ENCODE peak calls at places on chromosomes 6 and 20, in eight cellular contexts. One of them, this sample, is unnamed.

GRCh38 chr6:64516393-64516792 is 880.8 kb downstream of the PHF3 start:
- DNase-seq in G401: no peak
- DNase-seq in ureter: no peak
- DNase-seq in HFFc6: no peak
- DNase-seq in H1: no peak
- DNase-seq in NCI-H460: no peak
- DNase-seq in MCF 10A: no peak
- DNase-seq in SK-MEL-5: no peak
- DNase-seq in this sample: no peak

GRCh38 chr20:703426-703825 is 27.8 kb upstream of the SCRT2 start:
- DNase-seq in HFFc6: no peak
- DNase-seq in ureter: no peak
- DNase-seq in SK-MEL-5: no peak
- DNase-seq in H1: no peak
- DNase-seq in MCF 10A: no peak
- DNase-seq in G401: no peak
- DNase-seq in NCI-H460: no peak
- DNase-seq in this sample: no peak

GRCh38 chr6:32815115-32815514 is 1.7 kb downstream of the HLA-DOB start:
- DNase-seq in ureter: no peak
- DNase-seq in NCI-H460: no peak
- DNase-seq in G401: no peak
- DNase-seq in SK-MEL-5: no peak
- DNase-seq in MCF 10A: no peak
- DNase-seq in HFFc6: no peak
- DNase-seq in H1: no peak
- DNase-seq in this sample: no peak

GRCh38 chr20:49340161-49340966 is 62.5 kb upstream of the ZNFX1 start:
- DNase-seq in G401: peak; percentile 78
- DNase-seq in HFFc6: peak; percentile 30
- DNase-seq in NCI-H460: no peak
- DNase-seq in H1: no peak
- DNase-seq in SK-MEL-5: no peak
- DNase-seq in MCF 10A: no peak
- DNase-seq in ureter: no peak
- DNase-seq in this sample: no peak

GRCh38 chr20:24639167-24639548 is 169.7 kb downstream of the SYNDIG1 start:
- DNase-seq in HFFc6: no peak
- DNase-seq in ureter: no peak
- DNase-seq in NCI-H460: no peak
- DNase-seq in G401: no peak
- DNase-seq in MCF 10A: no peak
- DNase-seq in H1: peak; percentile 41
- DNase-seq in SK-MEL-5: no peak
- DNase-seq in this sample: no peak

GRCh38 chr6:106000935-106001334 is 85.2 kb upstream of the PRDM1 start:
- DNase-seq in SK-MEL-5: no peak
- DNase-seq in HFFc6: no peak
- DNase-seq in MCF 10A: no peak
- DNase-seq in ureter: no peak
- DNase-seq in G401: no peak
- DNase-seq in H1: no peak
- DNase-seq in NCI-H460: no peak
- DNase-seq in this sample: no peak

GRCh38 chr6:36216559-36216958 is 20.0 kb downstream of the BRPF3 start:
- DNase-seq in SK-MEL-5: no peak
- DNase-seq in G401: no peak
- DNase-seq in NCI-H460: no peak
- DNase-seq in HFFc6: peak; percentile 41
- DNase-seq in ureter: no peak
- DNase-seq in H1: no peak
- DNase-seq in MCF 10A: peak; percentile 46
- DNase-seq in this sample: no peak

GRCh38 chr6:26329763-26330511 is 35.1 kb upstream of the BTN3A2 start:
- DNase-seq in SK-MEL-5: peak; percentile 85
- DNase-seq in NCI-H460: no peak
- DNase-seq in ureter: no peak
- DNase-seq in H1: peak; percentile 90
- DNase-seq in HFFc6: peak; percentile 64
- DNase-seq in MCF 10A: peak; percentile 73
- DNase-seq in G401: peak; percentile 62
- DNase-seq in this sample: peak; percentile 60

GRCh38 chr6:3294921-3295871 is 36.4 kb downstream of the PSMG4 start:
- DNase-seq in G401: peak; percentile 72
- DNase-seq in NCI-H460: no peak
- DNase-seq in HFFc6: no peak
- DNase-seq in H1: no peak
- DNase-seq in MCF 10A: no peak
- DNase-seq in ureter: no peak
- DNase-seq in SK-MEL-5: peak; percentile 46
- DNase-seq in this sample: peak; percentile 75

GRCh38 chr6:139373154-139373927 is 1.1 kb downstream of the CITED2 start:
- DNase-seq in G401: peak; percentile 60
- DNase-seq in ureter: peak; percentile 74
- DNase-seq in H1: peak; percentile 61
- DNase-seq in HFFc6: peak; percentile 84
- DNase-seq in MCF 10A: peak; percentile 63
- DNase-seq in SK-MEL-5: peak; percentile 50
- DNase-seq in NCI-H460: no peak
- DNase-seq in this sample: peak; percentile 81

GRCh38 chr6:169045486-169045885 is 208.2 kb downstream of the THBS2 start:
- DNase-seq in G401: peak; percentile 92
- DNase-seq in MCF 10A: peak; percentile 31
- DNase-seq in HFFc6: no peak
- DNase-seq in H1: no peak
- DNase-seq in NCI-H460: no peak
- DNase-seq in ureter: no peak
- DNase-seq in SK-MEL-5: no peak
- DNase-seq in this sample: no peak

GRCh38 chr6:44253307-44254101 is 3.8 kb downstream of the SLC35B2 start:
- DNase-seq in ureter: no peak
- DNase-seq in G401: peak; percentile 43
- DNase-seq in HFFc6: peak; percentile 52
- DNase-seq in H1: peak; percentile 82
- DNase-seq in NCI-H460: no peak
- DNase-seq in SK-MEL-5: peak; percentile 76
- DNase-seq in MCF 10A: peak; percentile 66
- DNase-seq in this sample: no peak

GRCh38 chr20:36775196-36775595 is 1.6 kb upstream of the DSN1 start:
- DNase-seq in HFFc6: no peak
- DNase-seq in G401: peak; percentile 71
- DNase-seq in H1: no peak
- DNase-seq in ureter: no peak
- DNase-seq in MCF 10A: no peak
- DNase-seq in NCI-H460: no peak
- DNase-seq in SK-MEL-5: no peak
- DNase-seq in this sample: no peak

GRCh38 chr6:111657146-111657545 is 51.5 kb upstream of the TRAF3IP2 start:
- DNase-seq in G401: no peak
- DNase-seq in ureter: no peak
- DNase-seq in MCF 10A: peak; percentile 27
- DNase-seq in HFFc6: peak; percentile 82
- DNase-seq in NCI-H460: no peak
- DNase-seq in H1: no peak
- DNase-seq in SK-MEL-5: peak; percentile 25
- DNase-seq in this sample: no peak

GRCh38 chr6:131924881-131925474 is 26.2 kb downstream of the CCN2 start:
- DNase-seq in NCI-H460: peak; percentile 49
- DNase-seq in SK-MEL-5: peak; percentile 73
- DNase-seq in ureter: no peak
- DNase-seq in HFFc6: peak; percentile 41
- DNase-seq in MCF 10A: peak; percentile 61
- DNase-seq in H1: no peak
- DNase-seq in G401: peak; percentile 32
- DNase-seq in this sample: peak; percentile 30

GRCh38 chr20:58518387-58518786 is 3.2 kb upstream of the APCDD1L start:
- DNase-seq in ureter: peak; percentile 26
- DNase-seq in H1: no peak
- DNase-seq in HFFc6: no peak
- DNase-seq in G401: no peak
- DNase-seq in MCF 10A: no peak
- DNase-seq in SK-MEL-5: no peak
- DNase-seq in NCI-H460: no peak
- DNase-seq in this sample: no peak

GRCh38 chr6:27834879-27835549 is 77.2 kb downstream of the OR2B2 start:
- DNase-seq in H1: no peak
- DNase-seq in G401: no peak
- DNase-seq in NCI-H460: no peak
- DNase-seq in HFFc6: no peak
- DNase-seq in ureter: no peak
- DNase-seq in MCF 10A: no peak
- DNase-seq in SK-MEL-5: no peak
- DNase-seq in this sample: no peak

GRCh38 chr20:41645372-41645771 is 27.2 kb upstream of the CHD6 start:
- DNase-seq in ureter: no peak
- DNase-seq in HFFc6: no peak
- DNase-seq in MCF 10A: peak; percentile 61
- DNase-seq in H1: no peak
- DNase-seq in SK-MEL-5: no peak
- DNase-seq in G401: no peak
- DNase-seq in NCI-H460: no peak
- DNase-seq in this sample: no peak

GRCh38 chr6:168035098-168035660 is 37.7 kb downstream of the KIF25 start:
- DNase-seq in ureter: peak; percentile 62
- DNase-seq in MCF 10A: peak; percentile 7
- DNase-seq in G401: peak; percentile 14
- DNase-seq in HFFc6: peak; percentile 13
- DNase-seq in H1: no peak
- DNase-seq in SK-MEL-5: peak; percentile 52
- DNase-seq in NCI-H460: peak; percentile 33
- DNase-seq in this sample: peak; percentile 72

GRCh38 chr20:1341561-1342265 is 12.8 kb upstream of the SDCBP2 start:
- DNase-seq in H1: peak; percentile 30
- DNase-seq in G401: no peak
- DNase-seq in SK-MEL-5: no peak
- DNase-seq in MCF 10A: no peak
- DNase-seq in ureter: no peak
- DNase-seq in HFFc6: peak; percentile 66
- DNase-seq in NCI-H460: no peak
- DNase-seq in this sample: peak; percentile 35

This sample was measured in retina.